ENCODE peak calls at places on chromosomes 13 and 19, in ten cellular contexts. G, Y, M, X, B, C, P, K, J and N are unnamed samples. For H3K4me1, the result is how much of the 10 kb centered on the place peaks cover.

GRCh38 chr19:980133-980998 is 3.8 kb upstream of the WDR18 start:
- DNase-seq in X (peak), K (peak), J (no peak), M (no peak), C (no peak), Y (peak), P (no peak), B (no peak), G (peak), N (no peak)

GRCh38 chr19:31733591-31733990 is 384.4 kb upstream of the TSHZ3 start:
- DNase-seq in M (no peak), K (no peak), B (no peak), G (no peak), C (no peak), J (no peak), Y (no peak), X (no peak), P (no peak), N (no peak)

GRCh38 chr19:1181606-1182005 is 7.5 kb upstream of the SBNO2 start:
- DNase-seq in X (no peak), P (peak), B (no peak), K (no peak), C (no peak), G (no peak), Y (peak), M (no peak), J (no peak), N (no peak)

GRCh38 chr13:54637377-54637776 is 1608.8 kb downstream of the OLFM4 start:
- DNase-seq in C (no peak), J (no peak), B (no peak), X (no peak), G (no peak), M (no peak), P (no peak), Y (peak), K (peak), N (no peak)

GRCh38 chr13:86464193-86464592 is 665.0 kb upstream of the SLITRK6 start:
- DNase-seq in C (no peak), X (no peak), M (no peak), J (no peak), B (no peak), Y (peak), G (no peak), K (peak), P (no peak), N (no peak)

GRCh38 chr19:36060430-36060829 is 5.7 kb downstream of the WDR62 start:
- DNase-seq in K (peak), P (no peak), G (peak), B (no peak), Y (peak), M (peak), J (no peak), X (no peak), C (peak), N (peak)

GRCh38 chr19:954272-954671 is 28.4 kb downstream of the ARID3A start:
- DNase-seq in Y (peak), K (no peak), B (no peak), G (no peak), C (no peak), P (no peak), J (no peak), M (no peak), X (no peak), N (no peak)

GRCh38 chr13:95604534-95604915 is 40.0 kb downstream of the DZIP1 start:
- DNase-seq in C (no peak), B (no peak), G (no peak), K (no peak), Y (no peak), X (no peak), P (no peak), M (no peak), J (no peak), N (no peak)

GRCh38 chr13:100388923-100389322 is 199.7 kb downstream of the GGACT start:
- DNase-seq in B (no peak), X (no peak), C (no peak), K (no peak), J (no peak), G (no peak), Y (no peak), P (no peak), M (no peak), N (no peak)

GRCh38 chr13:113437408-113438010 is 15.8 kb downstream of the ADPRHL1 start:
- DNase-seq in J (no peak), P (no peak), M (peak), Y (no peak), X (no peak), G (no peak), C (no peak), B (no peak), K (no peak), N (no peak)

GRCh38 chr19:50723069-50723468 is at the start of gene CLEC11A:
- DNase-seq in K (no peak), J (no peak), B (no peak), Y (peak), X (no peak), G (no peak), C (peak), P (no peak), M (peak), N (no peak)
- H3K4me1 ChIP-seq in K (under half), J (under half), B (under half), Y (under half), X (under half), G (under half), C (under half), P (under half), M (under half), N (under half)

GRCh38 chr19:5337886-5338595 is 2.6 kb downstream of the PTPRS start:
- DNase-seq in G (no peak), Y (no peak), M (peak), J (no peak), B (no peak), C (no peak), K (no peak), P (no peak), X (no peak), N (no peak)

GRCh38 chr19:5337126-5337525 is 3.5 kb downstream of the PTPRS start:
- DNase-seq in P (no peak), Y (no peak), C (no peak), B (no peak), G (no peak), J (no peak), X (no peak), M (peak), K (no peak), N (no peak)

GRCh38 chr19:5339950-5340636 is 519 bp downstream of the PTPRS start:
- DNase-seq in X (no peak), G (peak), M (no peak), J (no peak), K (peak), B (no peak), C (no peak), Y (no peak), P (no peak), N (no peak)

GRCh38 chr19:5339470-5339949 is 1.1 kb downstream of the PTPRS start:
- DNase-seq in J (no peak), K (peak), P (no peak), G (no peak), Y (no peak), C (no peak), B (no peak), M (no peak), X (no peak), N (no peak)

GRCh38 chr19:5338661-5339469 is 1.7 kb downstream of the PTPRS start:
- DNase-seq in B (no peak), M (no peak), K (peak), X (no peak), G (peak), J (no peak), C (no peak), Y (peak), P (no peak), N (no peak)
- H3K4me3 ChIP-seq in B (no peak), M (no peak), K (peak), X (no peak), G (peak), J (peak), C (no peak), Y (peak), P (peak), N (no peak)

DNA sequence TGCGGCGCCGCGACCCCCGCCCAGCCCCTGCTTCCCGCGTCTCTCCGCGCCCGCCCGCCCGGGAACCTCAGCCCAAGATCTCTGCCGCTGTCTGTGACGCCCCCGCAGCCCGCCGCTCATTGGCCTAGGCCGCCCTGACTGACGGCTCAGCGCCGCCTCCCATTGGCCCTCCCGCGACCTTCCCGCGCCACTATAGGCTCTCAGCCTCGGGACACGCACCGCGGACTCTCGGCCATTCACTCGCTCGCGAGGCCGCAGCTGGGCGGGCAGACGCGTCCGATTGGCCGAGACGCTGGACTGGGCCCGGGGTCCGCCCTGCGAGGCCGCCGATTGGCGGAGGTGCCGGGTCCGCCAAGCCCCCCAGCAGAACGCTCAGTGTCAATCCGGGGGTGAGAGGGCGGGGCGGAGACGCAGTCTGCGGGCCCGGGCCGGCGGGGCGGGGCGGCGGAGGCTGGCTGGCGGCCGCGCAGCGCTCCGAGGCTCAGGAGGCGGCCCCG is at the start of gene PRKACA:
- DNase-seq in Y (peak), P (peak), G (peak), M (peak), B (peak), K (peak), J (peak), C (peak), X (peak), N (peak)
- H3K4me1 ChIP-seq in Y (under half), P (under half), G (under half), M (half or more), B (under half), K (under half), J (under half), C (half or more), X (under half), N (under half)

GRCh38 chr19:2242811-2243210 is 6.2 kb downstream of the SF3A2 start:
- DNase-seq in G (no peak), C (no peak), Y (no peak), B (no peak), P (no peak), M (no peak), K (no peak), J (no peak), X (no peak), N (no peak)

GRCh38 chr19:2243274-2244121 is 5.6 kb upstream of the AMH start:
- DNase-seq in B (no peak), X (no peak), C (no peak), M (no peak), K (no peak), Y (no peak), G (no peak), P (no peak), J (no peak), N (no peak)

GRCh38 chr19:2240881-2241760 is 4.5 kb downstream of the SF3A2 start:
- DNase-seq in C (no peak), B (no peak), M (no peak), K (no peak), X (no peak), Y (no peak), J (no peak), G (no peak), P (no peak), N (no peak)

GRCh38 chr19:2244122-2244411 is 5.1 kb upstream of the AMH start:
- DNase-seq in B (no peak), P (no peak), Y (no peak), K (no peak), C (no peak), X (no peak), J (no peak), G (no peak), M (no peak), N (no peak)

GRCh38 chr19:2242092-2242537 is 5.5 kb downstream of the SF3A2 start:
- DNase-seq in K (no peak), J (no peak), B (no peak), P (no peak), X (no peak), C (no peak), Y (no peak), M (no peak), G (no peak), N (no peak)
- H3K4me3 ChIP-seq in K (no peak), J (no peak), B (no peak), P (no peak), X (no peak), C (no peak), Y (no peak), M (no peak), G (no peak), N (no peak)

DNA sequence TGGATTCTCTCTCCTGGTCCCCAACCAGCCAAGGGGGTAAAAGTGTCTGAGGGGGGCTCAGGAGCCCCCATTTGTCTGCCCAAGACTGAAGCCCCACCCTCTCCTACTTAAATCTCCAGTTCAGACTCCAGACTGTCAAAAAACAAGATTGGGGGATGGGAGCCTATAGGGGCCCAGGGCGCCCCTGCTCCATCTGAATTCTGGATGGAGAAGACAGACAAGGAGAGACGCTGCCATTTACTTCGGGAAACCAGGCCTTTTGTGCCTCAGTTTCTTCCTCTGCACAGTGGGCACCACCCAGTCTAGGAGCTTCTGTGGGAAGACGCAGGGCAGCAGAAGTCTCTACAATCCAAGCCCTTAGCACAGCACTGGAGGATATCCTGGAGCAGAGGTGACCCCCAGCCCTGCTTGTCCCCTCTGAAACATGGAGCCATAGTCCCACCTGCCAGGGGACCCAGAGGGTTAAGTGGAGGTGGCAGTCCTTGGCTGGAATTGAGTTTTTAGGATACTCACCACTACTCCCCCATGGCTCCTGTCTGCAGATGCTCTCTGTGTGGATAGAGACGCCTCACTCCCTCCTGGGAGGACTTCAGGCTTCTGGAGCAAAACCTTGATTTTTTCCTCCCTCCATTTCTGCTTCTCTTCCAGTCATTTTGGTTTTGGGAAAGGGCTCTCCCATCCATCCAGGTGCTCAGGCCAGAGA is 1.7 kb upstream of the CRLF1 start:
- DNase-seq in K (no peak), G (no peak), C (no peak), X (no peak), M (no peak), J (no peak), P (no peak), B (no peak), Y (no peak), N (no peak)
- H3K4me1 ChIP-seq in K (under half), G (under half), C (under half), X (under half), M (under half), J (under half), P (under half), B (under half), Y (under half), N (under half)

DNA sequence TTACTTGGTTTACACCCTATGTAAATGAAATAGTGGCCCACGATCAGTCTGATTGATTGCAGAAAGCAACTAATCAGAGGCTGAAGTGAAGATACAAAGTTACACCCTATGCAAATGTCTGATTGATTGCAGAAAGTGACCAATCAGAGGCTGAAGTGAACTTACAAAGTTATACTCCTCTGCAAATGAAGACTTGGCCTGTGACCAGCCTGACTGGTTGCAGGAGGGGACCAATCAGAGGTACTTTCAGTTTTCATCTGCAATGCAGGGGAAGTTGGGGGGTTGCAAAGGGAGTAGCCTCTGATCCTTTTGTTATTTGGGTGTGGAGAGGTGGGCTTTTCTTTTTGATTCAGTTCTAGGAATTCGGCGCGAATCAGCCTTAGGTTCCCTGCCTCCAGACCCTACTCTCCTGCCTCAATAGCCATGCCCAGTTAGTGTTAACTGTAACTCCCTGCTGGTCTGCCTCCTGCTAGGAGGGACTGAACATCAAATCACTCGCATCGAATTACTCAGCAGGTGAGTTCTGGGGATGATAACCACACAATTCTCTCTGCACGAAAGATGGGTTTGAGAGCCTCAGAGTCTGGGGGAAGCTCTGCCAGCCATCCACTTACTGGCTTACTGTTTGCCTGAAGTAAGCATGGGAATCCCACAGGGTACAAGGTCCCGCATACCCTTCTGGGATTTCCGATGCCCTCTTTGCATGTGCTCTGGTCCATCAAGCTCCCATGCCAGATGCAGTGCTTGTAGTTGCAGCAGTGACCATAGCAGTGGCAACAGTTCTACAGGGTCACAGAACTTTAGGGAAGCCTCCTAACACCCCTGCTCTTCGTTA is 7.5 kb downstream of the ARL11 start:
- DNase-seq in C (peak), X (peak), K (no peak), Y (peak), M (peak), J (no peak), P (no peak), G (peak), B (no peak), N (no peak)
- H3K4me3 ChIP-seq in C (peak), X (peak), K (peak), Y (no peak), M (no peak), J (peak), P (peak), G (no peak), B (no peak), N (no peak)

GRCh38 chr13:109727251-109727650 is 59.1 kb downstream of the IRS2 start:
- DNase-seq in J (no peak), M (no peak), P (no peak), X (no peak), G (no peak), B (no peak), C (no peak), K (no peak), Y (no peak), N (no peak)

GRCh38 chr13:109725995-109726637 is 60.3 kb downstream of the IRS2 start:
- DNase-seq in J (no peak), B (no peak), P (no peak), K (no peak), M (no peak), X (no peak), C (no peak), Y (no peak), G (no peak), N (no peak)

GRCh38 chr13:109725297-109725696 is 61.1 kb downstream of the IRS2 start:
- DNase-seq in G (no peak), P (no peak), J (no peak), M (no peak), B (no peak), X (no peak), Y (no peak), C (no peak), K (no peak), N (no peak)

GRCh38 chr13:109729031-109729870 is 57.1 kb downstream of the IRS2 start:
- DNase-seq in M (no peak), C (no peak), G (no peak), B (no peak), K (peak), Y (peak), P (no peak), X (no peak), J (no peak), N (no peak)

GRCh38 chr13:109728061-109728460 is 58.3 kb downstream of the IRS2 start:
- DNase-seq in B (no peak), X (no peak), Y (no peak), J (no peak), G (no peak), K (no peak), M (no peak), C (no peak), P (no peak), N (no peak)
- H3K4me1 ChIP-seq in B (under half), X (under half), Y (under half), J (under half), G (under half), K (under half), M (under half), C (under half), P (under half), N (under half)

GRCh38 chr13:39688699-39689405 is 33.4 kb downstream of the COG6 start:
- DNase-seq in K (no peak), Y (no peak), M (no peak), P (no peak), B (no peak), C (no peak), G (no peak), X (no peak), J (no peak), N (no peak)

GRCh38 chr13:39688278-39688677 is 32.8 kb downstream of the COG6 start:
- DNase-seq in B (no peak), X (no peak), G (no peak), M (no peak), P (no peak), Y (no peak), C (no peak), K (no peak), J (no peak), N (no peak)

GRCh38 chr13:39684531-39685137 is 29.2 kb downstream of the COG6 start:
- DNase-seq in C (no peak), P (no peak), B (no peak), M (no peak), X (no peak), J (no peak), G (no peak), K (peak), Y (peak), N (peak)

GRCh38 chr13:39682788-39683187 is 27.3 kb downstream of the COG6 start:
- DNase-seq in C (no peak), J (no peak), B (no peak), M (no peak), X (no peak), G (no peak), P (no peak), K (no peak), Y (no peak), N (no peak)

GRCh38 chr13:39685652-39686051 is 30.2 kb downstream of the COG6 start:
- DNase-seq in C (no peak), J (no peak), G (no peak), Y (no peak), K (no peak), P (no peak), M (no peak), B (no peak), X (no peak), N (no peak)
- H3K4me3 ChIP-seq in C (no peak), J (no peak), G (no peak), Y (no peak), K (no peak), P (no peak), M (no peak), B (no peak), X (no peak), N (no peak)

GRCh38 chr13:36819811-36820140 is 754 bp downstream of the RFXAP start:
- DNase-seq in J (no peak), B (no peak), K (peak), C (peak), M (no peak), G (peak), X (no peak), Y (peak), P (no peak), N (no peak)
- H3K4me1 ChIP-seq in J (under half), B (under half), K (under half), C (under half), M (under half), G (under half), X (under half), Y (under half), P (under half), N (under half)

GRCh38 chr19:50836543-50837195 is 3.3 kb upstream of the KLK15 start:
- DNase-seq in K (no peak), C (no peak), M (no peak), P (no peak), X (no peak), Y (no peak), B (no peak), G (no peak), J (no peak), N (no peak)
- H3K4me3 ChIP-seq in K (peak), C (no peak), M (no peak), P (peak), X (no peak), Y (no peak), B (no peak), G (no peak), J (no peak), N (no peak)